ENCODE peak calls at places on chromosomes 11 and 22, in nine cellular contexts. K is spleen, W is HepG2, V is body of pancreas, U is gastrocnemius medialis, I is IMR-90, M is transverse colon, Z is HCT116, R is testis. G is an unnamed sample. For H3K36me3, the result is how much of the 10 kb centered on the place peaks cover.

GRCh38 chr11:126791991-126792390 is 208.6 kb downstream of the KIRREL3 start:
- DNase-seq in K (no peak), W (no peak), V (no peak), U (no peak), I (peak), M (no peak), Z (no peak), R (no peak), G (no peak)

GRCh38 chr22:35601013-35601580 is 16.0 kb downstream of the MB start:
- DNase-seq in K (no peak), W (no peak), V (no peak), U (no peak), I (no peak), M (no peak), Z (no peak), R (no peak), G (no peak)

GRCh38 chr22:26210390-26210789 is 41.1 kb downstream of the SEZ6L start:
- DNase-seq in K (no peak), W (no peak), V (no peak), U (no peak), I (no peak), M (no peak), Z (no peak), R (no peak), G (no peak)

GRCh38 chr22:31329029-31329428 is 17.1 kb downstream of the PATZ1 start:
- DNase-seq in K (peak), W (no peak), V (no peak), U (no peak), I (peak), M (no peak), Z (no peak), R (no peak), G (no peak)

GRCh38 chr22:33328789-33329296 is 270.7 kb upstream of the SYN3 start:
- DNase-seq in K (no peak), W (peak), V (no peak), U (no peak), I (peak), M (no peak), Z (no peak), R (no peak), G (no peak)

GRCh38 chr22:50718352-50718709 is 19.7 kb upstream of the ACR start:
- DNase-seq in K (no peak), W (no peak), V (no peak), U (no peak), I (no peak), M (no peak), Z (no peak), R (no peak), G (no peak)

GRCh38 chr22:49927483-49928184 is 9.2 kb downstream of the CRELD2 start:
- DNase-seq in K (no peak), W (no peak), V (no peak), U (no peak), I (no peak), M (no peak), Z (no peak), R (no peak), G (no peak)

GRCh38 chr11:10374386-10374785 is 69.5 kb downstream of the ADM start:
- DNase-seq in K (no peak), W (no peak), V (no peak), U (no peak), I (peak), M (no peak), Z (no peak), R (no peak), G (no peak)

GRCh38 chr22:25120093-25120561 is 79.5 kb upstream of the CRYBB3 start:
- DNase-seq in K (no peak), W (peak), V (peak), U (no peak), I (no peak), M (peak), Z (peak), R (peak), G (peak)

GRCh38 chr11:68940651-68941323 is 37.1 kb downstream of the IGHMBP2 start:
- DNase-seq in K (peak), W (no peak), V (no peak), U (no peak), I (no peak), M (no peak), Z (no peak), R (no peak), G (no peak)

GRCh38 chr11:19867064-19867463 is 154.4 kb downstream of the NAV2 start:
- DNase-seq in K (no peak), W (no peak), V (no peak), U (no peak), I (no peak), M (no peak), Z (no peak), R (no peak), G (no peak)

GRCh38 chr22:49959782-49960158 is 802 bp upstream of the PIM3 start:
- DNase-seq in K (no peak), W (peak), V (peak), U (no peak), I (no peak), M (peak), Z (no peak), R (no peak), G (peak)

GRCh38 chr11:68843052-68843561 is 1.4 kb upstream of the CPT1A start:
- DNase-seq in K (peak), W (no peak), V (peak), U (no peak), I (peak), M (peak), Z (no peak), R (no peak), G (peak)

GRCh38 chr22:27628891-27629631 is 172.5 kb downstream of the MN1 start:
- DNase-seq in K (no peak), W (no peak), V (no peak), U (no peak), I (no peak), M (no peak), Z (peak), R (no peak), G (no peak)

DNA sequence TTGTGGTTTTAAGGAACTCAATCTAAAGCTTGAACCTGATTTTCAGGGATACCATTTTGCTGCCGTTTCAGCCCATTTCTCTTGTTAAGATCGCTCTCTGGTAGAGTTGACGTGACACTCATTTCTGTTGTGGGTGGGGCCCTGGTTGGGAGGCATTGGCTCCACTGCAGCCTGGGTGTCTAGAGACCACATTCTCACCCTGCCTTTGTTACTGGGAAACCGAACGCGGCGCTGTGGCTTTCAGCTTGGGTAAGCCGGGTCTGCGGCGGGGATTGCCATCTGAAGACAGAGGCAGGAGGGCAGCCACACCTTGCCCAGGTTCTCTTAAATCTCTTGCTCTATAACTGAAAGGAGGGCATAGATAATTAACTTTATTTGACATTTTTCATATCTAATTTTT is 3.2 kb downstream of the EHF start:
- DNase-seq in K (peak), W (no peak), V (peak), U (no peak), I (no peak), M (peak), Z (no peak), R (no peak), G (no peak)
- H3K4me3 ChIP-seq in K (no peak), W (no peak), V (no peak), U (no peak), I (no peak), M (peak), Z (peak), R (no peak), G (no peak)

DNA sequence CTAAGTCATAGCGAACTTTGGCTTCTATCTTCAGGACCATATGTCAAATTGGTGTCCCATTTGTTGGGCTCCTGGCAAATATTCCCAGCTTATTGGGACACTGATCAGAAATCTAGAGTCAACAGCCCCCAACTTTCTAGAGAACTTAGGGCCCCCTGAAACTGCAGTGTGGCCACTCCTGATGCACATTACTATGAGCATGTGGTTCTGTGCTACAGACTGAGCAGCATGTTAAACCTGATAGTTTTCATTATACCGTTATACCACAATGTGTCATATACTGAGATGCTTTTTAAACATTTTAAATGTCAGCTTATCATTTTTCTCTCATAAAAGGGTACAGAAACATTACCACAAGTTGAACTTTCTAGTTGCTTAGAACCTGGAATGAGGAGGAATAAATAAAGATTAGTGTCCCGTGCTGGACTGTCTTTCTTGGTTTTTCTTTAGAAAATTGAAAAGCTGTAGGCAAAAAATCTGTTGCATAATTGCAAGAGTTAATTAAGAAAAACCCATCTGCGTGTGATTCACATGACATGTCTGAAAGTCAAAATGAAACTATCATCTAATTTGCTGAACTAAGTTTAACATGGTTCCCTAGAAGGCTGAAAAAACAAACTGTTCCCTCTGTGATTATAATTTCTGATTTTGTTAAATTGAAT is 16.4 kb upstream of the CTSC start:
- DNase-seq in K (no peak), W (no peak), V (no peak), U (no peak), I (no peak), M (no peak), Z (no peak), R (no peak), G (no peak)
- TF ChIP-seq POLR2A in K (no peak), W (no peak), V (no peak), U (no peak), I (no peak), M (no peak), Z (no peak), R (no peak), G (no peak)

GRCh38 chr11:65625628-65626342 is 10.2 kb downstream of the PCNX3 start:
- DNase-seq in K (peak), W (no peak), V (peak), U (no peak), I (no peak), M (peak), Z (no peak), R (peak), G (peak)
- H3K36me3 ChIP-seq in K (under half), W (half or more), V (under half), U (half or more), I (half or more), M (under half), Z (under half), R (under half), G (under half)

GRCh38 chr22:38097557-38098409 is 12.7 kb downstream of the BAIAP2L2 start:
- DNase-seq in K (no peak), W (no peak), V (no peak), U (no peak), I (peak), M (no peak), Z (peak), R (peak), G (no peak)
- H3K4me3 ChIP-seq in K (no peak), W (no peak), V (no peak), U (no peak), I (no peak), M (no peak), Z (no peak), R (peak), G (no peak)

GRCh38 chr22:48171294-48171693 is 1408.8 kb downstream of the TBC1D22A start:
- DNase-seq in K (no peak), W (no peak), V (no peak), U (no peak), I (no peak), M (no peak), Z (no peak), R (no peak), G (no peak)
- TF ChIP-seq POLR2A in K (no peak), W (no peak), V (no peak), U (no peak), I (no peak), M (no peak), Z (no peak), R (no peak), G (no peak)

GRCh38 chr22:37690901-37691504 is 4.9 kb downstream of the NOL12 start:
- DNase-seq in K (no peak), W (no peak), V (no peak), U (peak), I (no peak), M (no peak), Z (no peak), R (no peak), G (peak)
- H3K36me3 ChIP-seq in K (under half), W (under half), V (under half), U (half or more), I (under half), M (under half), Z (under half), R (under half), G (half or more)

GRCh38 chr11:57348636-57349323 is 10.6 kb downstream of the P2RX3 start:
- DNase-seq in K (peak), W (no peak), V (no peak), U (no peak), I (peak), M (no peak), Z (no peak), R (no peak), G (no peak)

GRCh38 chr11:57353024-57353423 is 14.9 kb downstream of the P2RX3 start:
- DNase-seq in K (no peak), W (no peak), V (no peak), U (no peak), I (no peak), M (no peak), Z (no peak), R (no peak), G (no peak)

GRCh38 chr11:57348052-57348451 is 9.9 kb downstream of the P2RX3 start:
- DNase-seq in K (peak), W (no peak), V (no peak), U (no peak), I (no peak), M (no peak), Z (no peak), R (no peak), G (no peak)

GRCh38 chr11:57347336-57347735 is 9.2 kb downstream of the P2RX3 start:
- DNase-seq in K (peak), W (no peak), V (no peak), U (no peak), I (no peak), M (no peak), Z (no peak), R (no peak), G (no peak)

DNA sequence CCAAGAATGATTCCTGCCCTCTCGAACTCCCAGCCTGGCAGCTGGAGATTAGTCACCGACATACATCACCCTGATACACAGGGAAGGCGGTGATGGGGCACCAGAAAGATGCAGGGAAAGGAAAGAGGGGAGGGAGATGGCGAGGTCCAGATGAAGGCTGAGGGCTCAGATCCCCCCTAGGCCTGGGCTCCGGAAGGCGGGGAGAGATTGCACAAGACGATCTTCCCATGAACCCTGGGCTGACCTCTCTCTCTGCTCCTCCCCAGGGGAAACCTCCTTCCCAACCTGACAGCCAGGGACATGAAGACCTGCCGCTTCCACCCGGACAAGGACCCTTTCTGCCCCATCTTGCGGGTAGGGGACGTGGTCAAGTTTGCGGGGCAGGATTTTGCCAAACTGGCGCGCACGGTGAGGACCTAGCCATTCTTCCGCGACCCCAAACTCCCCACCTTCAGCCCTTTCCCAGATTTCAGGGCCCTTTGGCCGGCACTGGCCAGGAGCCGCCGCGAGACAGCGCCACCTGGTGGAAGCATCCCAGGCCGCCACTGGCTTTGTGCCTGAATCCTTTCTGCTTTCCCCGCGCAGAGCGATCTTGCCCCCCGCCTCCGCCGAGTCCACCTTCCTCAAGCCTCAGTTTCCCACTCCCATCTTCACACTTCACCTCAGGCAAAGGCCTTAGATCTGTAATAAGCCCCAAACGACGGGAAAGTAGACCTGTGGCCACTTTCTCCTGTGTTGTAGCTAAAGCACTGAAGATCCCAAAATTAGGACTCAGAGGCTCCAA is 11.5 kb downstream of the P2RX3 start:
- DNase-seq in K (peak), W (peak), V (peak), U (peak), I (peak), M (peak), Z (peak), R (peak), G (peak)
- H3K4me3 ChIP-seq in K (no peak), W (peak), V (no peak), U (no peak), I (no peak), M (no peak), Z (no peak), R (peak), G (no peak)

G was measured in adrenal gland.